ENCODE peak calls at places on chromosomes 5 and 9, in five cellular contexts. Z, T, R, K and C are unnamed samples. For H3K27me3, the result is how much of the 10 kb centered on the place peaks cover.

GRCh38 chr5:106587-106986 is 14.6 kb downstream of the PLEKHG4B start:
- DNase-seq in Z (no peak), T (no peak), R (no peak), K (no peak), C (no peak)

GRCh38 chr5:170552486-170553122 is 48.8 kb downstream of the KCNIP1 start:
- DNase-seq in Z (peak), T (no peak), R (peak), K (peak), C (no peak)

GRCh38 chr9:93572636-93573035 is 3.7 kb upstream of the PHF2 start:
- DNase-seq in Z (no peak), T (no peak), R (no peak), K (no peak), C (no peak)

GRCh38 chr9:2281803-2282185 is 266.6 kb downstream of the SMARCA2 start:
- DNase-seq in Z (no peak), T (no peak), R (no peak), K (no peak), C (no peak)

GRCh38 chr9:129111762-129112151 is 542 bp downstream of the PTPA start:
- DNase-seq in Z (peak), T (no peak), R (no peak), K (peak), C (peak)

GRCh38 chr5:87399720-87400119 is 13.0 kb downstream of the CCNH start:
- DNase-seq in Z (no peak), T (no peak), R (no peak), K (no peak), C (no peak)

GRCh38 chr5:112800901-112801300 is 60.2 kb upstream of the SRP19 start:
- DNase-seq in Z (no peak), T (no peak), R (no peak), K (no peak), C (no peak)

GRCh38 chr5:126508962-126509279 is 85.7 kb downstream of the GRAMD2B start:
- DNase-seq in Z (no peak), T (no peak), R (no peak), K (no peak), C (no peak)

GRCh38 chr5:95620870-95621838 is 1.3 kb downstream of the GPR150 start:
- DNase-seq in Z (peak), T (no peak), R (peak), K (peak), C (peak)

GRCh38 chr5:147413266-147413665 is 96.6 kb downstream of the DPYSL3 start:
- DNase-seq in Z (no peak), T (no peak), R (no peak), K (no peak), C (no peak)

DNA sequence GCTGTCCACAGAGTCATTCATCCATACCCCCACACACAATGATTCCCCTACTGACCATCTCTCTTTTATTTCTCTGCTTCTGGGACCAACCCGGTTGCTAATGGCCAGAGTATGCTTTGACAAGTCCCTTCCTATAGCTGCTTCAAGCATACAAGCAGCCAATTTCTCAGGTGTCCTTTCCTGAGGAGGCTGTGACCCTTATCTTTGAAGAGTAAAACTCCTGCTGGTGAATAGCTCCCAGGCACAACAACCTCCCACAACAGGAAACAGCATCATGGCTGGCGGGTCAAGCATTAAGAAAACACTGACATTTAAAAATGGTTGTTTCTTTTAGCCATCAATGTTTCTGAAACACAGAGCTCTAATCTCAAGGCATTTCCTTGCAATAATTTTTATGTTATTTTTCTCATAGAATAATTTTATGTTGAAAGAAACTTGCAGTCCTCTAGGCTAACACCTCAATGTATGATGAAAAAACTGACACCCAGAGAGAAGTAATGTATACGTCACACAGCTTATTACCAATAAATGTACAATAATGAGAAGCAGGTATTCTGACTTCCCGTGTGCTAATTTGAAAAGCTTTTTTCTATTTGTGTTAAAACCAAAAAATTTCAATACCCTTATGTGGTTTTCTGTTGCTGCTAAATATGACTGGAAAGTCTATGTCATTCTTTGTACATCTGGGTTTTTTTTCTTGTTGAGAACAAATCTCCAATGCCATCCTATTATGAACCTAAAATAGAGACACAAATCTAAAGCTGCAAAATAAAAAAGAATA is 7.5 kb upstream of the PAM start:
- DNase-seq in Z (no peak), T (no peak), R (no peak), K (no peak), C (no peak)
- H3K27me3 ChIP-seq in Z (under half), T (under half), R (under half), K (under half), C (under half)

DNA sequence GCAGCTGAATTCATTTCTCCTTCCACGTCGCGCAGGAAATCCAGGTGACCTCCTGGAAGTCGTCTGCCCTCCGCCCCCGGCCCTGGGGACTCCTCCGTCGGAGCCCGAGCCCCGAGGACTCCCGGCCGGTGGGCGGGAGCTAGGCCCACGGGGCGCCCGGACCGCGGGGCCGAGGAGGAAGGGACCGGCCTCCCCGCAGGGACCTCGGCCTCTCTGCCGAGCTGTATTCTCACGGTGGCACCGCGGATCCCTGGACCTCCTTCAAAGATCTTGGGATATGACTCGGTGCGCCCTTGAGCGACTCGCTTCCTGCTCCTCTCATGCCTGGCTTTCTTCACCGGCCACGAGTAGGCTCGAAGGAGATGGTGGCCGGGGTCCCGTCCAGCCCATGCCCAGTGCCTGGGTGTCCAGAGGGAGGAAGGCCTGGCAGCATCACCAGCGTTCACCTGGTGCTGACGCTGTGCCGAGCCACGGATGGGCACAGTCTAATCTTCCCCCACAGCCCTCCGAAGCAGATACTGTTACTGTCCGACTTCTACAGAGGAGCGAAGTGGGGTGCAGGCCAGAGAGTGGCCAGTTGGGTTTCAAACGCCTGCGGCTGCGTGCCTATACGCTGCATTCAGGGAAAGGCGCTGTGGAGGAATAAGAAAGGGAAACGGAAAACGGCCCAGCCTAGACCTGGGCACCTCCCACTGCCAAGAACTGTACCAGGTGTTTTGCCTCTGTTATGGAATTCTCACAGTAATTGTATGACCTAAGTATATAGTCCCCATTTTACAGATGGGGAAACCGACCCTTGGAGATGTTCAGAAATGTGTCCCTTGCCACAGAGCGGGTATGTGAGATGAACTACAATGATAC is 47.3 kb downstream of the PAX5 start:
- DNase-seq in Z (no peak), T (no peak), R (peak), K (no peak), C (no peak)
- H3K27me3 ChIP-seq in Z (under half), T (half or more), R (half or more), K (half or more), C (under half)

GRCh38 chr9:109473329-109473728 is 24.8 kb downstream of the PTPN3 start:
- DNase-seq in Z (no peak), T (no peak), R (no peak), K (no peak), C (no peak)

GRCh38 chr9:109476781-109477268 is 21.3 kb downstream of the PTPN3 start:
- DNase-seq in Z (no peak), T (no peak), R (no peak), K (peak), C (no peak)

GRCh38 chr9:109475526-109475925 is 22.6 kb downstream of the PTPN3 start:
- DNase-seq in Z (peak), T (no peak), R (peak), K (no peak), C (no peak)

GRCh38 chr9:109474170-109474569 is 23.9 kb downstream of the PTPN3 start:
- DNase-seq in Z (no peak), T (no peak), R (no peak), K (no peak), C (no peak)

GRCh38 chr9:109474944-109475343 is 23.2 kb downstream of the PTPN3 start:
- DNase-seq in Z (no peak), T (no peak), R (no peak), K (no peak), C (no peak)
- H3K27me3 ChIP-seq in Z (under half), T (under half), R (under half), K (under half), C (under half)

DNA sequence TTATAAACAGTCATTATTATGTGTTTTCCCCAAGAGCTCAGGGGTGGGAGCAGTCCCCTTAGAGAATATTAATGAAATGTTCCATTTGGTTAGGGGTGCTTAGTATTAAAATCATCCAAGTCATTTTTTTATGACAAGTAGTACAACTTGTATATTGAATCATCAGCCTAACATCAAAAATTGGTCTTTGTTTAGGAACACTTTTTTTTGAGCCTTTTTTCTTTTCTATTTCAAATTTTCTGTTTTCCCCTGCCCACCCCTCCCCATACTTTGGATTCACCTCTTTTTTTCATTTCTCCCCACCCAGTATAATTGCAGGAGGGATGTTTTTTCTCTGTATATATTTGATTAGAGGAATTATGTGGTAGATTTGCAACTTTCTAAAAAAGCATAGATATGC is 25.8 kb downstream of the RBM27 start:
- DNase-seq in Z (no peak), T (no peak), R (no peak), K (no peak), C (no peak)
- H3K27me3 ChIP-seq in Z (under half), T (under half), R (under half), K (under half), C (under half)

DNA sequence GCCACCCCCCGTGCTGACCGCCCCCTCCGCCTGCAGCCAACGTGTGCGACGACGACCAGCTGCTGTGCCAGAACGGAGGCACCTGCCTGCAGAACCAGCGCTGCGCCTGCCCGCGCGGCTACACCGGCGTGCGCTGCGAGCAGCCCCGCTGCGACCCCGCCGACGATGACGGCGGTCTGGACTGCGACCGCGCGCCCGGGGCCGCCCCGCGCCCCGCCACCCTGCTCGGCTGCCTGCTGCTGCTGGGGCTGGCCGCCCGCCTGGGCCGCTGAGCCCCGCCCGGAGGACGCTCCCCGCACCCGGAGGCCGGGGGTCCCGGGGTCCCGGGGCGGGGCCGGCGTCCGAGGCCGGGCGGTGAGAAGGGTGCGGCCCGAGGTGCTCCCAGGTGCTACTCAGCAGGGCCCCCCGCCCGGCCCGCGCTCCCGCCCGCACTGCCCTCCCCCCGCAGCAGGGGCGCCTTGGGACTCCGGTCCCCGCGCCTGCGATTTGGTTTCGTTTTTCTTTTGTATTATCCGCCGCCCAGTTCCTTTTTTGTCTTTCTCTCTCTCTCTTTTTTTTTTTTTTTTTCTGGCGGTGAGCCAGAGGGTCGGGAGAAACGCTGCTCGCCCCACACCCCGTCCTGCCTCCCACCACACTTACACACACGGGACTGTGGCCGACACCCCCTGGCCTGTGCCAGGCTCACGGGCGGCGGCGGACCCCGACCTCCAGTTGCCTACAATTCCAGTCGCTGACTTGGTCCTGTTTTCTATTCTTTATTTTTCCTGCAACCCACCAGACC is 80.2 kb downstream of the NTNG2 start:
- DNase-seq in Z (peak), T (peak), R (no peak), K (peak), C (peak)
- H3K27me3 ChIP-seq in Z (under half), T (under half), R (under half), K (under half), C (under half)